ENCODE peak calls at places on chromosome 9, in ten cellular contexts. One of them, this sample, is unnamed.

GRCh38 chr9:124725068-124725452 is 46.1 kb downstream of the NR6A1 start:
- DNase-seq in uterus: no peak
- DNase-seq in fibroblast of pulmonary artery: no peak
- DNase-seq in cardiac fibroblast: no peak
- DNase-seq in BJ: no peak
- DNase-seq in lower lobe of right lung: no peak
- DNase-seq in adrenal gland: no peak
- DNase-seq in epithelial cell of esophagus: no peak
- DNase-seq in brain microvascular endothelial cell: no peak
- DNase-seq in ovary: no peak
- DNase-seq in this sample: no peak

GRCh38 chr9:13688223-13688989 is 408.9 kb upstream of the MPDZ start:
- DNase-seq in uterus: no peak
- DNase-seq in epithelial cell of esophagus: no peak
- DNase-seq in lower lobe of right lung: no peak
- DNase-seq in ovary: no peak
- DNase-seq in adrenal gland: no peak
- DNase-seq in brain microvascular endothelial cell: no peak
- DNase-seq in fibroblast of pulmonary artery: peak; percentile 13
- DNase-seq in cardiac fibroblast: peak; percentile 30
- DNase-seq in BJ: no peak
- DNase-seq in this sample: no peak

GRCh38 chr9:123484130-123484529 is 128.1 kb downstream of the CRB2 start:
- DNase-seq in adrenal gland: no peak
- DNase-seq in BJ: no peak
- DNase-seq in uterus: no peak
- DNase-seq in epithelial cell of esophagus: no peak
- DNase-seq in ovary: no peak
- DNase-seq in brain microvascular endothelial cell: no peak
- DNase-seq in lower lobe of right lung: no peak
- DNase-seq in cardiac fibroblast: no peak
- DNase-seq in fibroblast of pulmonary artery: no peak
- DNase-seq in this sample: no peak

GRCh38 chr9:72665421-72665820 is 144.0 kb downstream of the TMC1 start:
- DNase-seq in cardiac fibroblast: peak; percentile 11
- DNase-seq in epithelial cell of esophagus: peak; percentile 87
- DNase-seq in brain microvascular endothelial cell: no peak
- DNase-seq in ovary: no peak
- DNase-seq in fibroblast of pulmonary artery: peak; percentile 7
- DNase-seq in adrenal gland: no peak
- DNase-seq in lower lobe of right lung: no peak
- DNase-seq in uterus: no peak
- DNase-seq in BJ: no peak
- DNase-seq in this sample: peak; percentile 83

GRCh38 chr9:119905706-119906105 is 536.5 kb upstream of the BRINP1 start:
- DNase-seq in BJ: no peak
- DNase-seq in epithelial cell of esophagus: no peak
- DNase-seq in cardiac fibroblast: no peak
- DNase-seq in uterus: no peak
- DNase-seq in adrenal gland: no peak
- DNase-seq in ovary: no peak
- DNase-seq in lower lobe of right lung: no peak
- DNase-seq in fibroblast of pulmonary artery: no peak
- DNase-seq in brain microvascular endothelial cell: no peak
- DNase-seq in this sample: no peak

GRCh38 chr9:70502690-70503089 is 88.2 kb upstream of the KLF9 start:
- DNase-seq in ovary: no peak
- DNase-seq in brain microvascular endothelial cell: no peak
- DNase-seq in adrenal gland: no peak
- DNase-seq in uterus: no peak
- DNase-seq in epithelial cell of esophagus: no peak
- DNase-seq in lower lobe of right lung: no peak
- DNase-seq in cardiac fibroblast: peak; percentile 75
- DNase-seq in fibroblast of pulmonary artery: peak; percentile 68
- DNase-seq in BJ: no peak
- DNase-seq in this sample: peak; percentile 67

GRCh38 chr9:93503381-93503780 is 50.0 kb upstream of the FAM120AOS start:
- DNase-seq in uterus: no peak
- DNase-seq in adrenal gland: no peak
- DNase-seq in epithelial cell of esophagus: no peak
- DNase-seq in ovary: no peak
- DNase-seq in lower lobe of right lung: no peak
- DNase-seq in fibroblast of pulmonary artery: no peak
- DNase-seq in cardiac fibroblast: no peak
- DNase-seq in BJ: no peak
- DNase-seq in brain microvascular endothelial cell: no peak
- DNase-seq in this sample: no peak

GRCh38 chr9:1969898-1970297 is 45.2 kb upstream of the SMARCA2 start:
- DNase-seq in epithelial cell of esophagus: no peak
- DNase-seq in brain microvascular endothelial cell: no peak
- DNase-seq in BJ: no peak
- DNase-seq in fibroblast of pulmonary artery: no peak
- DNase-seq in lower lobe of right lung: no peak
- DNase-seq in uterus: no peak
- DNase-seq in adrenal gland: no peak
- DNase-seq in ovary: no peak
- DNase-seq in cardiac fibroblast: no peak
- DNase-seq in this sample: no peak

DNA sequence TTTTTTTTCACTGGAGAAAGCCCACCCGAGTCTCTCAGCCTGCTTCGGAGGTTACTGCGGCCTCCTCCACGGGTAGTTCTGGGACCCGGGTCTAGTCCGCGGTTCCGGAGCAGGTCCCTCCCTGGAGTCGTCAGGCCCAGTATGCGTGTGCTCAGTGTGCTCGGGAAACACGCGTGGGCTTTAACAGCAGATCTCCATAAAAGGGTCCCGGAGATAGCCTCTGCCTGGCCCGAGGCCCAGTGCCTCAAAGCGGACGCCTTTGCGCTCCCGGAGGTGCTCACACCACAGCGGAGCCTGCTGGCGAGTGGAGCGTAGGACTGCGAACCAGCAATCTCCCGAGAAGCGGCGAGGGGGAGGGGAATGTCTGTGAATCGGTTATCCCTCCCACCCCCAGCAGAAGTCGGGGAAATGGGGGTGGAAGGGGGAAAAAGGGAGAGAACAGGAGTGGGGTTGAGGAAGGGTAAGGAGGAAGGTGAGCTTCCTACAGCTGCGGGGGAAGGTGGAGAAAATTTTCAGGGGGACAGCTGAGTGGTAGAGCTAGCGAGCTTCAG is 28.7 kb downstream of the CDKN2A start:
- DNase-seq in BJ: no peak
- DNase-seq in uterus: no peak
- DNase-seq in lower lobe of right lung: no peak
- DNase-seq in ovary: no peak
- DNase-seq in adrenal gland: peak; percentile 70
- DNase-seq in brain microvascular endothelial cell: peak; percentile 83
- DNase-seq in cardiac fibroblast: peak; percentile 73
- DNase-seq in epithelial cell of esophagus: peak; percentile 74
- DNase-seq in fibroblast of pulmonary artery: peak; percentile 81
- DNase-seq in this sample: peak; percentile 70
- H3K4me3 ChIP-seq in BJ: peak overlapping the region; percentile 30
- H3K4me3 ChIP-seq in uterus: no peak overlapping the region
- H3K4me3 ChIP-seq in lower lobe of right lung: peak overlapping the region; percentile 43
- H3K4me3 ChIP-seq in ovary: no peak overlapping the region
- H3K4me3 ChIP-seq in adrenal gland: peak overlapping the region; percentile 44
- H3K4me3 ChIP-seq in brain microvascular endothelial cell: peak overlapping the region; percentile 55
- H3K4me3 ChIP-seq in cardiac fibroblast: peak overlapping the region; percentile 43
- H3K4me3 ChIP-seq in epithelial cell of esophagus: peak overlapping the region; percentile 42
- H3K4me3 ChIP-seq in fibroblast of pulmonary artery: peak overlapping the region; percentile 45
- H3K4me3 ChIP-seq in this sample: peak overlapping the region; percentile 39

GRCh38 chr9:5184776-5185175 is 663 bp downstream of the INSL6 start:
- DNase-seq in uterus: no peak
- DNase-seq in epithelial cell of esophagus: no peak
- DNase-seq in cardiac fibroblast: no peak
- DNase-seq in ovary: no peak
- DNase-seq in adrenal gland: no peak
- DNase-seq in fibroblast of pulmonary artery: no peak
- DNase-seq in lower lobe of right lung: no peak
- DNase-seq in brain microvascular endothelial cell: no peak
- DNase-seq in BJ: no peak
- DNase-seq in this sample: no peak

GRCh38 chr9:5191983-5192382 is 6.5 kb upstream of the INSL6 start:
- DNase-seq in adrenal gland: no peak
- DNase-seq in brain microvascular endothelial cell: no peak
- DNase-seq in lower lobe of right lung: no peak
- DNase-seq in cardiac fibroblast: no peak
- DNase-seq in ovary: no peak
- DNase-seq in BJ: no peak
- DNase-seq in epithelial cell of esophagus: no peak
- DNase-seq in fibroblast of pulmonary artery: no peak
- DNase-seq in uterus: no peak
- DNase-seq in this sample: no peak

GRCh38 chr9:5186416-5187169 is 1.2 kb upstream of the INSL6 start:
- DNase-seq in brain microvascular endothelial cell: peak; percentile 65
- DNase-seq in fibroblast of pulmonary artery: peak; percentile 77
- DNase-seq in adrenal gland: peak; percentile 55
- DNase-seq in BJ: peak; percentile 3
- DNase-seq in cardiac fibroblast: peak; percentile 72
- DNase-seq in lower lobe of right lung: no peak
- DNase-seq in uterus: no peak
- DNase-seq in epithelial cell of esophagus: peak; percentile 82
- DNase-seq in ovary: no peak
- DNase-seq in this sample: peak; percentile 69

GRCh38 chr9:5185220-5185840 is at the start of gene INSL6:
- DNase-seq in cardiac fibroblast: no peak
- DNase-seq in adrenal gland: no peak
- DNase-seq in fibroblast of pulmonary artery: no peak
- DNase-seq in epithelial cell of esophagus: no peak
- DNase-seq in BJ: no peak
- DNase-seq in ovary: no peak
- DNase-seq in lower lobe of right lung: no peak
- DNase-seq in uterus: no peak
- DNase-seq in brain microvascular endothelial cell: no peak
- DNase-seq in this sample: no peak

DNA sequence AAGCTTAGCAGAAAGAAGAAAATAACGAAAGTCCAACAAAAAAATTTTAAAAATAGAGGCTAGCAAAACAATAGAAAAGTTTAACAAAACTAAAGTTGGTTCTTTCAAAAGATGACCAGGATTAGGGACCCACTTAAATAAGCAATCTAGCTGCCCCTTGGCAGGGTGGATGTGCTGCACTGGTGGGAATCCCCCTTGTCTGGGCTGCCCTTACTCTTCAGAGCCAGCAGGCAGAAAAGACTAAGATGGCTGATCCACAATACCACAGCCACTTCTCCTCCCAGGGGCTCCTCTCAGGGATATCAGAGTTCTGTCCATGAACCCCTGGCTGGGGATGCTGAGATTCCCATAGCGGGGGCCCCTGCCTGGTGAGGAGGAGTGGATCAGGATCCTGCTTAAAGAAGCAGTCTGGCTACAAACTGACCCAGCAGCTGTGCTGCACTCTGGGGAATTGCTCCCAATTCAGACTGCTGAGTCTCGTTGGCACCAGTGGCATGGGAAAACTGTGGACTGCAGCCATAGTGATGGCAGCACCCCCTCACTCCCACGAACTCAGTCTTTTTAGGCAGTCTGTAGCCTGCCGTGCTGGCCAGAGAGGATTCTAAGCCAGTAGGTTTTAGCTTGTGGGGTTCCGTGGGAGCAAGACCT is 2.7 kb upstream of the INSL6 start:
- DNase-seq in lower lobe of right lung: no peak
- DNase-seq in fibroblast of pulmonary artery: no peak
- DNase-seq in epithelial cell of esophagus: no peak
- DNase-seq in cardiac fibroblast: no peak
- DNase-seq in adrenal gland: no peak
- DNase-seq in uterus: no peak
- DNase-seq in ovary: no peak
- DNase-seq in BJ: no peak
- DNase-seq in brain microvascular endothelial cell: no peak
- DNase-seq in this sample: peak; percentile 6
- TF ChIP-seq CTCF in lower lobe of right lung: no peak
- TF ChIP-seq CTCF in fibroblast of pulmonary artery: no peak
- TF ChIP-seq CTCF in epithelial cell of esophagus: no peak
- TF ChIP-seq CTCF in cardiac fibroblast: no peak
- TF ChIP-seq CTCF in adrenal gland: no peak
- TF ChIP-seq CTCF in uterus: no peak
- TF ChIP-seq CTCF in ovary: no peak
- TF ChIP-seq CTCF in BJ: no peak
- TF ChIP-seq CTCF in brain microvascular endothelial cell: no peak
- TF ChIP-seq CTCF in this sample: no peak

GRCh38 chr9:95058795-95059386 is 258.6 kb downstream of the FANCC start:
- DNase-seq in BJ: no peak
- DNase-seq in uterus: no peak
- DNase-seq in epithelial cell of esophagus: no peak
- DNase-seq in adrenal gland: no peak
- DNase-seq in fibroblast of pulmonary artery: no peak
- DNase-seq in ovary: no peak
- DNase-seq in brain microvascular endothelial cell: no peak
- DNase-seq in lower lobe of right lung: no peak
- DNase-seq in cardiac fibroblast: no peak
- DNase-seq in this sample: no peak

GRCh38 chr9:95055851-95056551 is 261.5 kb downstream of the FANCC start:
- DNase-seq in brain microvascular endothelial cell: peak; percentile 64
- DNase-seq in uterus: no peak
- DNase-seq in BJ: no peak
- DNase-seq in ovary: no peak
- DNase-seq in adrenal gland: no peak
- DNase-seq in lower lobe of right lung: no peak
- DNase-seq in cardiac fibroblast: peak; percentile 69
- DNase-seq in fibroblast of pulmonary artery: peak; percentile 73
- DNase-seq in epithelial cell of esophagus: no peak
- DNase-seq in this sample: peak; percentile 50

GRCh38 chr9:95058121-95058785 is 259.3 kb downstream of the FANCC start:
- DNase-seq in uterus: no peak
- DNase-seq in fibroblast of pulmonary artery: no peak
- DNase-seq in epithelial cell of esophagus: no peak
- DNase-seq in adrenal gland: no peak
- DNase-seq in brain microvascular endothelial cell: no peak
- DNase-seq in ovary: no peak
- DNase-seq in lower lobe of right lung: no peak
- DNase-seq in cardiac fibroblast: no peak
- DNase-seq in BJ: no peak
- DNase-seq in this sample: no peak

GRCh38 chr9:95055337-95055850 is 262.1 kb downstream of the FANCC start:
- DNase-seq in cardiac fibroblast: no peak
- DNase-seq in uterus: no peak
- DNase-seq in BJ: no peak
- DNase-seq in adrenal gland: no peak
- DNase-seq in lower lobe of right lung: no peak
- DNase-seq in brain microvascular endothelial cell: no peak
- DNase-seq in fibroblast of pulmonary artery: no peak
- DNase-seq in ovary: no peak
- DNase-seq in epithelial cell of esophagus: no peak
- DNase-seq in this sample: no peak

DNA sequence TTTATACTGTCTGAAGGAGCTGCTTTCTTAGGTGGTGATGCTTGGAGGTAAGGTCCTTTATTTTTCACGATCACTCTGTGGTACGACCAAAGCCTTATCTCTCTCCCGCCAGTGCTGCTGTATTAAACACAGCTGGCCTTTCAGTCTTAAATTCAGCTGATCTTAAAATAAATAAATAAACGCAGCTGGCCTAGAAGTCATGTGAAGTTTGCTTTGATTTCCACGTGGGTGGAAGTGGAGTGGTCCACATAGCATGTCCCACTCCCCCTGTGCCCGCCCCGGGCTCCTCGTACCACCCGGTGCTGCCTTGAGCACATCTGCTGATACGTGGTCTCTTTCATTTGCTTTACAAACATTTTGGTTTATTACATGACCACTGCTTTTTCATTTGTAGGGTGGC is 260.4 kb downstream of the FANCC start:
- DNase-seq in adrenal gland: no peak
- DNase-seq in lower lobe of right lung: no peak
- DNase-seq in ovary: no peak
- DNase-seq in uterus: no peak
- DNase-seq in BJ: no peak
- DNase-seq in cardiac fibroblast: no peak
- DNase-seq in fibroblast of pulmonary artery: no peak
- DNase-seq in brain microvascular endothelial cell: peak; percentile 20
- DNase-seq in epithelial cell of esophagus: no peak
- DNase-seq in this sample: peak; percentile 31
- H3K4me3 ChIP-seq in adrenal gland: no peak overlapping the region
- H3K4me3 ChIP-seq in lower lobe of right lung: peak overlapping the region; percentile 29
- H3K4me3 ChIP-seq in ovary: peak overlapping the region; percentile 18
- H3K4me3 ChIP-seq in uterus: peak overlapping the region; percentile 20
- H3K4me3 ChIP-seq in BJ: peak overlapping the region; percentile 15
- H3K4me3 ChIP-seq in cardiac fibroblast: no peak overlapping the region
- H3K4me3 ChIP-seq in fibroblast of pulmonary artery: no peak overlapping the region
- H3K4me3 ChIP-seq in brain microvascular endothelial cell: no peak overlapping the region
- H3K4me3 ChIP-seq in epithelial cell of esophagus: peak overlapping the region; percentile 2
- H3K4me3 ChIP-seq in this sample: no peak overlapping the region

DNA sequence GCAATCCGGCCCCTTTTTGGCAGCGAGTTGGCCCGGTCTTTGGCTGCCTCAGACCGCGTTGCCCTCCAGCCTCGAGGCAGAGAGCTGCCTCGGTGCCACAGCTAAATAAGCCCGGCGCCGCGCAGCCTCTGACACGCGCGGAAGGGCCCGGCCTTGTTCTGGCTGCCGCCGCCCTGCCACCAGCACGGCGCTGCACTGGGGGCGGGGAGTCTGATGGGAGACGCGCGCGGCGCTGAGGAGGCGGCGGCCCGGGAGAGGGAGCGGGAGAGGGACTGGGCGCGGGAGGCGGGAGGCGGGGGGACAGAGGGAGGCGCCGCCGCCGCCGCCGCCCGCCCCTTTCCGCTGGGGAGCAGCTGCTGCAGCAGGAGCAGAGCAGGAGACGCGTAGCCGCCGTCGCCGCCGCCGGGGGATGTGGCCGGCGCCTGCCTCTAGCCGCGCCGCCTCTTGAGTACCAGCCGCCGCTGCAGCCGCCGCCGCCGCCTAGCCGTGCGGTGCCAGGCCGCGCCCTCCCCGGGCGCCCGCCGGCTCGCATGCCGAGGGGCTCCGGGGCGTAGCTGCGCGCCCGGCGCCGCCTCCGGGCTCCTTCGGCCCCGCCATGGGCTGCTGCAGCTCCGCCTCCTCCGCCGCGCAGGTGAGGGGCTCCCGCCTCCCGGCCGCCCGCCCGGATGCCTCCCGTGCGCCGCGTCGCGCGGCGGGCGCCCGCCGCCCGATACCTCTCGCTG is at the start of gene SLC44A1:
- DNase-seq in brain microvascular endothelial cell: peak; percentile 89
- DNase-seq in adrenal gland: peak; percentile 97
- DNase-seq in ovary: peak; percentile 96
- DNase-seq in fibroblast of pulmonary artery: peak; percentile 97
- DNase-seq in uterus: peak; percentile 95
- DNase-seq in epithelial cell of esophagus: peak; percentile 98
- DNase-seq in cardiac fibroblast: peak; percentile 98
- DNase-seq in BJ: peak; percentile 58
- DNase-seq in lower lobe of right lung: peak; percentile 98
- DNase-seq in this sample: peak; percentile 93
- TF ChIP-seq CTCF in brain microvascular endothelial cell: no peak
- TF ChIP-seq CTCF in adrenal gland: no peak
- TF ChIP-seq CTCF in ovary: no peak
- TF ChIP-seq CTCF in fibroblast of pulmonary artery: no peak
- TF ChIP-seq CTCF in uterus: no peak
- TF ChIP-seq CTCF in epithelial cell of esophagus: no peak
- TF ChIP-seq CTCF in cardiac fibroblast: no peak
- TF ChIP-seq CTCF in BJ: no peak
- TF ChIP-seq CTCF in lower lobe of right lung: no peak
- TF ChIP-seq CTCF in this sample: no peak

This sample was measured in fibroblast of the aortic adventitia.